ENCODE peak calls at places on chromosomes 2 and 18, in six cellular contexts. W is astrocyte of the spinal cord; A is T-helper 17 cell; B is H4; E is stimulated activated CD4-positive, alpha-beta T cell treated with anti-CD3 and anti-CD28 coated beads, TNF-alpha, amount 100 ng/mL, for 1 hour; Z is cardiac fibroblast. R is an unnamed sample.

GRCh38 chr18:50749421-50749820 is 70.4 kb downstream of the MRO start:
- DNase-seq in E (no peak), W (no peak), Z (no peak), B (no peak), A (no peak), R (no peak)

GRCh38 chr2:102604754-102605153 is 14.6 kb upstream of the SLC9A2 start:
- DNase-seq in A (no peak), W (no peak), E (no peak), Z (no peak), B (no peak), R (no peak)

GRCh38 chr2:42092084-42092996 is 44.5 kb downstream of the PKDCC start:
- DNase-seq in W (no peak), Z (peak), B (no peak), E (no peak), A (no peak), R (no peak)

GRCh38 chr18:45805551-45805950 is 19.9 kb upstream of the SIGLEC15 start:
- DNase-seq in E (no peak), Z (peak), W (no peak), B (no peak), A (no peak), R (no peak)

GRCh38 chr2:2826621-2827020 is 495.5 kb upstream of the MYT1L start:
- DNase-seq in B (no peak), E (no peak), A (no peak), W (no peak), Z (no peak), R (no peak)

GRCh38 chr2:150165988-150166965 is 321.2 kb downstream of the RND3 start:
- DNase-seq in Z (peak), E (no peak), B (peak), W (peak), A (no peak), R (no peak)

GRCh38 chr2:45612265-45612664 is 1.2 kb upstream of the SRBD1 start:
- DNase-seq in B (no peak), E (no peak), A (no peak), W (no peak), Z (no peak), R (no peak)

GRCh38 chr2:179842498-179843153 is 18.8 kb downstream of the ZNF385B start:
- DNase-seq in E (no peak), A (no peak), Z (peak), W (peak), B (peak), R (no peak)

GRCh38 chr2:168734199-168734746 is 68.2 kb upstream of the NOSTRIN start:
- DNase-seq in B (no peak), A (no peak), Z (no peak), E (no peak), W (no peak), R (no peak)

GRCh38 chr2:15763822-15764682 is 172.4 kb downstream of the DDX1 start:
- DNase-seq in B (no peak), Z (no peak), E (no peak), W (no peak), A (no peak), R (no peak)

GRCh38 chr2:217356795-217357194 is 496.9 kb upstream of the TNP1 start:
- DNase-seq in E (no peak), W (no peak), A (no peak), B (no peak), Z (peak), R (no peak)

GRCh38 chr18:50866765-50867164 is 12.2 kb upstream of the ME2 start:
- DNase-seq in Z (peak), A (no peak), W (peak), E (no peak), B (no peak), R (no peak)

GRCh38 chr2:17628349-17629261 is 88.1 kb downstream of the VSNL1 start:
- DNase-seq in Z (peak), B (peak), E (no peak), W (peak), A (no peak), R (no peak)

GRCh38 chr2:8448822-8449577 is 232.9 kb upstream of the ID2 start:
- DNase-seq in B (no peak), A (no peak), W (no peak), Z (no peak), E (no peak), R (no peak)

GRCh38 chr2:199692489-199692888 is 158.5 kb downstream of the FTCDNL1 start:
- DNase-seq in B (peak), W (peak), E (no peak), A (no peak), Z (no peak), R (no peak)

GRCh38 chr2:209771474-209772292 is at the start of gene UNC80:
- DNase-seq in W (peak), E (no peak), B (peak), Z (peak), A (no peak), R (no peak)

GRCh38 chr2:232476045-232476444 is 11.6 kb downstream of the ECEL1 start:
- DNase-seq in W (no peak), E (no peak), A (no peak), Z (no peak), B (no peak), R (no peak)

GRCh38 chr2:74845217-74845751 is 11.4 kb downstream of the HK2 start:
- DNase-seq in E (no peak), W (peak), A (no peak), B (peak), Z (peak), R (no peak)

GRCh38 chr18:13613591-13614317 is 112.6 kb downstream of the FAM210A start:
- DNase-seq in Z (no peak), W (no peak), A (no peak), B (no peak), E (no peak), R (no peak)

GRCh38 chr18:48934708-48935432 is 15.9 kb downstream of the SMAD7 start:
- DNase-seq in E (no peak), A (no peak), Z (no peak), W (no peak), B (no peak), R (no peak)

GRCh38 chr2:158378926-158379325 is 77.6 kb downstream of the CCDC148 start:
- DNase-seq in E (no peak), B (no peak), A (no peak), W (no peak), Z (no peak), R (no peak)

GRCh38 chr2:8563814-8564474 is 117.9 kb upstream of the ID2 start:
- DNase-seq in A (no peak), B (no peak), E (no peak), W (no peak), Z (no peak), R (no peak)

GRCh38 chr2:119862127-119862889 is 102.6 kb downstream of the PTPN4 start:
- DNase-seq in B (no peak), W (no peak), A (no peak), Z (no peak), E (no peak), R (no peak)

GRCh38 chr18:9796933-9797549 is 88.7 kb upstream of the TXNDC2 start:
- DNase-seq in E (no peak), A (no peak), B (no peak), W (no peak), Z (no peak), R (no peak)

GRCh38 chr2:44786045-44786817 is 155.3 kb upstream of the SIX3 start:
- DNase-seq in W (no peak), B (no peak), A (no peak), E (no peak), Z (no peak), R (no peak)

GRCh38 chr2:200865736-200865995 is 1.2 kb upstream of the CLK1 start:
- DNase-seq in E (no peak), Z (no peak), W (no peak), B (no peak), A (no peak), R (no peak)

GRCh38 chr2:102446936-102447335 is 24.0 kb downstream of the IL18RAP start:
- DNase-seq in W (no peak), B (no peak), A (no peak), E (no peak), Z (no peak), R (no peak)

GRCh38 chr2:86625096-86625495 is 1.4 kb upstream of the RNF103 start:
- DNase-seq in Z (no peak), E (no peak), A (no peak), W (no peak), B (no peak), R (no peak)

GRCh38 chr18:67417864-67418523 is 98.5 kb downstream of the DSEL start:
- DNase-seq in B (peak), A (no peak), E (no peak), Z (peak), W (peak), R (no peak)

GRCh38 chr2:11719230-11719977 is 27.0 kb upstream of the LPIN1 start:
- DNase-seq in A (no peak), B (no peak), Z (no peak), E (no peak), W (no peak), R (no peak)

GRCh38 chr2:62471816-62472215 is 34.2 kb downstream of the TMEM17 start:
- DNase-seq in W (no peak), Z (no peak), A (no peak), E (no peak), B (no peak), R (no peak)

GRCh38 chr2:162073776-162074578 is at the start of gene DPP4:
- DNase-seq in E (peak), W (no peak), A (peak), B (no peak), Z (peak), R (peak)

GRCh38 chr18:54931152-54931551 is 28.1 kb downstream of the CCDC68 start:
- DNase-seq in Z (no peak), B (no peak), A (no peak), W (no peak), E (no peak), R (no peak)

GRCh38 chr18:29874519-29875098 is 1167.9 kb downstream of the DSC3 start:
- DNase-seq in E (no peak), Z (peak), W (peak), A (no peak), B (peak), R (no peak)